ENCODE peak calls at places on chromosomes 12 and 14, in ten cellular contexts. N is fibroblast of pulmonary artery; Y is stimulated activated CD4-positive, alpha-beta T cell treated with anti-CD3 and anti-CD28 coated beads, Interleukin-2, amount 100 ng/mL, for 48 hours; W is NCI-H524; D is HTR-8/SVneo; K is Kasumi-1; R is activated CD4-positive, CD25-positive, alpha-beta regulatory T cell; V is HFF-Myc; I is ACHN; Z is Peyer's patch. J is an unnamed sample.

GRCh38 chr14:56119221-56119967 is 1.2 kb downstream of the PELI2 start:
- DNase-seq in N (peak; percentile 44), Y (no peak), W (peak; percentile 36), D (no peak), K (peak; percentile 14), R (no peak), V (no peak), I (no peak), Z (peak; percentile 69), J (no peak)

GRCh38 chr12:120376890-120377572 is 8.1 kb upstream of the MSI1 start:
- DNase-seq in N (no peak), Y (no peak), W (no peak), D (no peak), K (no peak), R (no peak), V (no peak), I (no peak), Z (no peak), J (no peak)

GRCh38 chr12:67649165-67650126 is 901 bp downstream of the DYRK2 start:
- DNase-seq in N (no peak), Y (peak; percentile 20), W (no peak), D (no peak), K (no peak), R (peak; percentile 34), V (no peak), I (peak; percentile 32), Z (peak; percentile 64), J (no peak)

GRCh38 chr12:62692884-62693283 is 226.3 kb downstream of the MON2 start:
- DNase-seq in N (peak; percentile 75), Y (no peak), W (no peak), D (peak; percentile 30), K (no peak), R (no peak), V (no peak), I (no peak), Z (no peak), J (no peak)

GRCh38 chr14:23162005-23162404 is 21.5 kb downstream of the SLC7A8 start:
- DNase-seq in N (no peak), Y (no peak), W (no peak), D (no peak), K (no peak), R (no peak), V (no peak), I (no peak), Z (no peak), J (no peak)

GRCh38 chr12:101328917-101329316 is 49.0 kb downstream of the UTP20 start:
- DNase-seq in N (no peak), Y (no peak), W (no peak), D (no peak), K (no peak), R (no peak), V (no peak), I (no peak), Z (no peak), J (no peak)

GRCh38 chr12:19338405-19338804 is 100.9 kb upstream of the AEBP2 start:
- DNase-seq in N (peak; percentile 3), Y (no peak), W (no peak), D (no peak), K (no peak), R (no peak), V (no peak), I (no peak), Z (no peak), J (no peak)

GRCh38 chr12:48925218-48925871 is at the start of gene FKBP11:
- DNase-seq in N (peak; percentile 57), Y (peak; percentile 51), W (no peak), D (peak; percentile 79), K (peak; percentile 62), R (peak; percentile 43), V (no peak), I (peak; percentile 72), Z (peak; percentile 90), J (peak; percentile 55)

GRCh38 chr14:35391388-35391710 is 13.2 kb downstream of the NFKBIA start:
- DNase-seq in N (no peak), Y (no peak), W (no peak), D (no peak), K (no peak), R (no peak), V (no peak), I (no peak), Z (no peak), J (no peak)

GRCh38 chr12:79706676-79707075 is 15.9 kb upstream of the PAWR start:
- DNase-seq in N (no peak), Y (no peak), W (no peak), D (no peak), K (no peak), R (no peak), V (no peak), I (no peak), Z (no peak), J (no peak)

GRCh38 chr14:90615444-90616095 is 200.7 kb downstream of the TTC7B start:
- DNase-seq in N (no peak), Y (no peak), W (no peak), D (no peak), K (no peak), R (no peak), V (no peak), I (no peak), Z (no peak), J (no peak)

GRCh38 chr14:28770061-28770460 is 3.5 kb downstream of the FOXG1 start:
- DNase-seq in N (no peak), Y (no peak), W (no peak), D (no peak), K (no peak), R (no peak), V (no peak), I (no peak), Z (no peak), J (no peak)

GRCh38 chr14:24130717-24131548 is 474 bp downstream of the FITM1 start:
- DNase-seq in N (no peak), Y (no peak), W (no peak), D (no peak), K (no peak), R (no peak), V (no peak), I (no peak), Z (no peak), J (no peak)

J was measured in SW 1271.